ENCODE peak calls at places on chromosomes 4 and X, in eight cellular contexts. S is GM23338, X is SK-N-SH, T is GM23248, I is neural progenitor cell, G is hepatocyte, K is PC-3, O is HCT116. P is an unnamed sample.

GRCh38 chr4:47419296-47419695 is 44.2 kb downstream of the COMMD8 start:
- DNase-seq in S (no peak), T (no peak), G (no peak), K (no peak), X (no peak), O (no peak), I (no peak), P (no peak)

GRCh38 chrX:110315541-110315940 is 2.3 kb downstream of the AMMECR1 start:
- DNase-seq in I (no peak), X (no peak), O (no peak), T (peak), K (no peak), G (no peak), S (no peak), P (no peak)

GRCh38 chr4:183838987-183839712 is 66.0 kb upstream of the STOX2 start:
- DNase-seq in S (peak), K (peak), X (peak), G (peak), T (peak), O (no peak), I (peak), P (peak)

GRCh38 chrX:53483838-53484420 is 49.8 kb upstream of the HSD17B10 start:
- DNase-seq in O (no peak), K (peak), T (peak), G (no peak), X (no peak), I (no peak), S (no peak), P (no peak)

GRCh38 chr4:182521006-182521405 is 277.8 kb downstream of the TENM3 start:
- DNase-seq in I (no peak), X (no peak), O (no peak), T (no peak), S (no peak), G (no peak), K (no peak), P (no peak)

GRCh38 chrX:136450050-136450830 is 37.5 kb upstream of the BRS3 start:
- DNase-seq in X (no peak), O (no peak), I (no peak), K (peak), G (no peak), T (no peak), S (no peak), P (no peak)

GRCh38 chr4:5708171-5708828 is at the start of gene EVC2:
- DNase-seq in S (peak), K (peak), G (peak), X (peak), O (no peak), T (peak), I (peak), P (no peak)

GRCh38 chr4:146333187-146333894 is 119.0 kb downstream of the REELD1 start:
- DNase-seq in I (no peak), G (peak), O (no peak), K (peak), X (no peak), T (peak), S (no peak), P (peak)

GRCh38 chr4:85737254-85737653 is 262.3 kb downstream of the ARHGAP24 start:
- DNase-seq in I (no peak), S (no peak), T (no peak), K (no peak), G (no peak), O (no peak), X (no peak), P (no peak)

GRCh38 chrX:56233100-56233499 is 944 bp downstream of the KLF8 start:
- DNase-seq in X (no peak), K (no peak), G (peak), S (peak), I (peak), T (peak), O (no peak), P (no peak)
- TF ChIP-seq EZH2phosphoT487 in X (no peak), K (no peak), G (no peak), S (no peak), I (no peak), T (no peak), O (no peak), P (no peak)

GRCh38 chr4:105146286-105147219 is at the start of gene TET2:
- DNase-seq in K (peak), G (peak), S (peak), X (peak), T (peak), I (peak), O (peak), P (peak)

GRCh38 chr4:105149771-105150170 is 3.1 kb downstream of the TET2 start:
- DNase-seq in I (no peak), S (no peak), X (no peak), T (no peak), K (no peak), G (peak), O (no peak), P (no peak)

GRCh38 chr4:105147226-105148151 is 813 bp downstream of the TET2 start:
- DNase-seq in I (peak), O (no peak), S (peak), G (peak), X (peak), K (peak), T (peak), P (no peak)

GRCh38 chr4:105145059-105145912 is 1.4 kb upstream of the TET2 start:
- DNase-seq in T (peak), X (no peak), O (no peak), S (no peak), I (no peak), K (no peak), G (peak), P (no peak)

DNA sequence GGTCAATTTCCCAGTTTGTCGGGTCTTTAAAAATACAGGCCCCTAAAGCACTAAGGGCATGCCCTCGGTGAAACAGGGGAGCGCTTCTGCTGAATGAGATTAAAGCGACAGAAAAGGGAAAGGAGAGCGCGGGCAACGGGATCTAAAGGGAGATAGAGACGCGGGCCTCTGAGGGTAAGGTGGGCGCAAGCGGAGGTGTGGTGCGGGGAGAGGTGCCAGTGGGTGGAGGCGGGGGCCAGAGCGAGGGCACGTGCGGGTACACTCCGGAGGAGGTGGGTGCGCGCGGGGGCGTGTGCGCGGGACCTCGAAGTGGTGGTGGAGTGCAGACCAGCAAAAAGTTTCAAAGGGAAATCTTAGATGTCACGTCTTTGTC is 777 bp upstream of the TET2 start:
- DNase-seq in S (peak), T (no peak), K (no peak), I (peak), X (no peak), O (no peak), G (peak), P (no peak)
- TF ChIP-seq EZH2phosphoT487 in S (no peak), T (no peak), K (no peak), I (no peak), X (no peak), O (no peak), G (no peak), P (no peak)

DNA sequence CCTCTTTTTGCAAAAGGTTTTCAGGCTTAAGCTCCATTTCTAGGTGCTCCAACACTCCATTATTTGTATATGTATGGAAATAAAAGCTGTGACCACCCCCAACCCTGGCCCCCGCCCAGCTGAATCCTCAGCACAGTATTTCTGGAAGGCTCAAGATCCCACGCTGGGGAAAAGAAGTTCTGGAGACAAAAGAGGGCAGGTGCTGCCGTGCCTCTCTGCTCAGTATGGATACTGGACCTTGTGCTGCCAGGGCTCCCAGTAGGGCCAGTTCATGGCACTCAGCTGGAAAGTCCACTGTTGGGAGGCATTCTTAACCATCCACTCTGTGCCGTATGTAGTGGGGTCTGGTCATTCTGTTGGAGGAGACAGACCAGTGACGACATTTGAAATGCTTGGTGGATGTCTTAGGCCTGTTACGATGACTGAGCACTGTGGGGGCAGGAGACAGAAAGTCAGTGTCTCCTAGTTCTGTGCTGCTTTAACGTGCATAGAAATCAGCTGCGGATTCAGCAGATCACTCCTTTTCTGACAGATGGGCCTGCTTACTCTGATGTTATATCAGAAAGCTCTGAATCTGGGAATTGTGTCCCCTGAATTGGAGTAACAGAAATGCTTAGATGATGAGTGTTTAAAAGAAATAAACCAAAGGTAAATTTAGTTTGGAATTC is 48.4 kb upstream of the MSANTD1 start:
- DNase-seq in G (no peak), T (no peak), O (no peak), I (no peak), S (no peak), K (no peak), X (no peak), P (no peak)
- TF ChIP-seq EZH2phosphoT487 in G (no peak), T (no peak), O (no peak), I (no peak), S (no peak), K (no peak), X (no peak), P (no peak)

GRCh38 chr4:53579826-53580225 is 11.5 kb downstream of the LNX1 start:
- DNase-seq in K (peak), T (no peak), S (no peak), X (no peak), O (no peak), G (no peak), I (no peak), P (no peak)

GRCh38 chr4:53576218-53576617 is 15.1 kb downstream of the LNX1 start:
- DNase-seq in I (no peak), T (no peak), X (no peak), K (peak), G (no peak), S (no peak), O (no peak), P (no peak)

GRCh38 chr4:53574528-53574927 is 16.8 kb downstream of the LNX1 start:
- DNase-seq in T (no peak), X (no peak), K (no peak), G (no peak), I (no peak), O (no peak), S (no peak), P (no peak)

GRCh38 chr4:53575552-53575951 is 15.7 kb downstream of the LNX1 start:
- DNase-seq in S (no peak), O (no peak), T (no peak), K (no peak), I (no peak), X (no peak), G (no peak), P (no peak)

DNA sequence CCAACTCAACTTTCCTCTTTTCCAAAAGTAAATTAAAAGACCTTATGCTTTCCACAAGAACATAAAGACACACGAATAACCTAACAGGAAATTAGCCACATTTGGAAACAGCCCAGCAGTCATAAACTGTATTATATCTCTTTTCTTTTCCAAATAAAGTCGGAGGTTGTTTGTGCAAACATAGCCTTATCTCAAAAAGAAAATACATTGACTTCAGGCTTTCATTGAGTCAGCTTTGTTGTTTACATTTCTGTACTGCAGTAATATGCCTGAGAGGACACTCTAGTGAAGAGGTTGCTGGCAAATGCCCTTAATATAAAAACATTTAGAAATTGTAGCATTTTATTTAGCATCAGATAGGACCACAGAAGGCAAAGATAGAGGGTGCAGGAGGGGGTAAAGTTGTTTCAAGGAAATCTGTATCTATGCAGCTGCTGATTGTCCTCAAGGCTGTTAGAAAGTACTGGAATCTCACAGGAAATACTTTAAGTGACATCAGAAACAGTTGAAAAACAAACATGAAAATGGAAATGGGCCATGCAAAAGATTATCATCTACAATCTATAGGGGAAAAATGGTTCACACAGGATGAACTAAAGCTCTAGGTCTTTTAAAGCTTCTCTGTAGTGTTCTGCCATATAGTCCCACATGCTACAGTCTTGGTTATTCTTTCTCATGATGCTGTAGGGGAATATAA is 14.5 kb downstream of the LNX1 start:
- DNase-seq in G (peak), S (no peak), K (peak), X (no peak), O (no peak), I (no peak), T (peak), P (no peak)
- TF ChIP-seq EZH2phosphoT487 in G (no peak), S (no peak), K (no peak), X (no peak), O (no peak), I (no peak), T (no peak), P (no peak)

DNA sequence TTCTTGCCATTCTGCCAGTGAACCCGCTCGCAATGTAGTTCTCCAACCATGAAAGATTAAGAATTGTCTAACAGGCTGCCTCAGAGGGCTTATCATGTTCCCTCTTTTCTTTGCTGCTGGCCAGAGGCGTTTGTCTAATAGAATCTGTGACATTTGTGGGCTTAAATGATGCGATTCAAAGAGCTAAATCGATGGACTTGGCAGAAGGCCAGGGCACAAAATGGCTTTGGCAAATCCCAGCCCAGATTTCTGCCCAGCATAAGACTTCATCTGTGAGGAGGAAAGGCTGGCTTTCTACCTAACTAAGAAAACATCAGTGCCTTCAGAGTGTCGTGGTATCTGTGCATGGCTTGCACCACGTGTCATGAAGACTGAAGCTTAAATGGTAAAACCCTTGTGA is 79.9 kb downstream of the TRPC5OS start:
- DNase-seq in G (no peak), O (no peak), T (no peak), S (no peak), I (no peak), K (no peak), X (no peak), P (no peak)
- TF ChIP-seq EZH2phosphoT487 in G (no peak), O (no peak), T (no peak), S (no peak), I (no peak), K (no peak), X (no peak), P (no peak)

GRCh38 chr4:56655209-56655626 is 25.9 kb downstream of the HOPX start:
- DNase-seq in K (peak), G (peak), I (peak), O (no peak), T (peak), X (peak), S (peak), P (no peak)

GRCh38 chr4:56655627-56656345 is 25.3 kb downstream of the HOPX start:
- DNase-seq in I (peak), T (peak), O (no peak), S (peak), K (no peak), X (peak), G (peak), P (no peak)

GRCh38 chr4:56657818-56658217 is 23.3 kb downstream of the HOPX start:
- DNase-seq in S (no peak), K (no peak), I (no peak), T (no peak), O (no peak), G (no peak), X (no peak), P (no peak)

GRCh38 chr4:56657128-56657527 is 24.0 kb downstream of the HOPX start:
- DNase-seq in G (no peak), T (no peak), K (no peak), I (no peak), O (no peak), S (no peak), X (no peak), P (no peak)

GRCh38 chr4:56656346-56656643 is 24.8 kb downstream of the HOPX start:
- DNase-seq in K (no peak), O (no peak), T (no peak), I (peak), X (peak), G (peak), S (peak), P (no peak)
- TF ChIP-seq EZH2phosphoT487 in K (no peak), O (no peak), T (no peak), I (peak), X (peak), G (no peak), S (no peak), P (no peak)

GRCh38 chrX:30888526-30889146 is 418 bp downstream of the TAB3 start:
- DNase-seq in I (no peak), X (no peak), T (peak), K (no peak), G (peak), O (no peak), S (peak), P (no peak)
- TF ChIP-seq EZH2phosphoT487 in I (no peak), X (no peak), T (no peak), K (no peak), G (no peak), O (no peak), S (no peak), P (no peak)

DNA sequence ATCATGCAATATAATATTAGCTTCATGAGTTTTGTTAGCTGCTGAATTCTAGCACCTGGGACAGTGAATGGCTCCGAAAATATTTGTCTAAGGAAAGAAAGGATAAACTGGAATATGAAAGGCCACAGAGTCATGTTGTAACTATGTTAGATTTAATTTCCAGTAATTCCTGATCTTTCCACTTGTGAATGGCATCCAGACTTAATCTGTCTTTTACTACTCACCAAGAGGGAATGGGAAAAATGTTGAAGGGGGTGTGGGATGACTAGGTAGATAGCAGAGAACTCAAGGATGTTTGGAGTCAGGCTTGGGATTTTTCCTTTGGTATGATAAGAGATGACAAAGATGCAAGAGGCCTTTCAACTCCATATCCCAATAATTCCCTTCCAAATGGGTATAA is 9.4 kb downstream of the ADH6 start:
- DNase-seq in T (peak), K (no peak), I (no peak), X (no peak), S (no peak), O (no peak), G (no peak), P (no peak)
- TF ChIP-seq EZH2phosphoT487 in T (no peak), K (no peak), I (no peak), X (no peak), S (no peak), O (no peak), G (no peak), P (no peak)

P was measured in OCI-LY7.